ENCODE peak calls at places on chromosome 1, in seven cellular contexts. J is neural progenitor cell, K is MM.1S, D is OCI-LY7, O is hepatocyte, Q is GM23248, N is GM23338. P is an unnamed sample.

GRCh38 chr1:233730380-233730779 is 116.5 kb downstream of the KCNK1 start:
- DNase-seq in K (no peak), J (no peak), O (no peak), N (no peak), D (no peak), Q (no peak), P (no peak)

GRCh38 chr1:112689842-112690237 is 15.4 kb downstream of the MOV10 start:
- DNase-seq in Q (no peak), J (no peak), O (no peak), K (no peak), D (no peak), N (no peak), P (no peak)

GRCh38 chr1:197041486-197042353 is 25.3 kb downstream of the F13B start:
- DNase-seq in Q (no peak), J (no peak), D (no peak), N (no peak), K (peak), O (no peak), P (no peak)

GRCh38 chr1:204087893-204088528 is 15.1 kb downstream of the SOX13 start:
- DNase-seq in K (no peak), D (no peak), J (no peak), Q (peak), N (no peak), O (no peak), P (no peak)

GRCh38 chr1:19313636-19313959 is 1.5 kb downstream of the SLC66A1 start:
- DNase-seq in J (no peak), Q (peak), K (no peak), N (no peak), D (no peak), O (no peak), P (no peak)

GRCh38 chr1:28668191-28668955 is at the start of gene GMEB1:
- DNase-seq in J (peak), Q (peak), D (peak), N (peak), O (peak), K (peak), P (peak)

GRCh38 chr1:116809181-116809508 is 54.9 kb downstream of the CD2 start:
- DNase-seq in Q (no peak), J (no peak), D (no peak), N (no peak), K (no peak), O (no peak), P (no peak)

GRCh38 chr1:111821121-111821745 is 65.5 kb downstream of the DDX20 start:
- DNase-seq in N (no peak), O (no peak), K (no peak), J (no peak), Q (no peak), D (no peak), P (no peak)

GRCh38 chr1:22739648-22740385 is 29.2 kb downstream of the EPHB2 start:
- DNase-seq in J (no peak), D (no peak), O (peak), N (no peak), Q (peak), K (no peak), P (no peak)

GRCh38 chr1:50633465-50633864 is 210.2 kb upstream of the DMRTA2 start:
- DNase-seq in D (no peak), Q (no peak), O (peak), K (no peak), N (peak), J (peak), P (no peak)

GRCh38 chr1:228175316-228176023 is 9.9 kb downstream of the IBA57 start:
- DNase-seq in Q (no peak), J (no peak), K (no peak), O (no peak), N (no peak), D (no peak), P (no peak)

GRCh38 chr1:94105501-94105952 is 15.4 kb downstream of the ABCA4 start:
- DNase-seq in Q (no peak), D (no peak), N (peak), K (no peak), J (peak), O (no peak), P (no peak)

GRCh38 chr1:19661721-19662228 is 2.9 kb upstream of the HTR6 start:
- DNase-seq in K (peak), Q (peak), J (no peak), N (peak), D (peak), O (peak), P (peak)

GRCh38 chr1:146032613-146033219 is 11.2 kb upstream of the HJV start:
- DNase-seq in J (peak), D (peak), O (peak), N (peak), K (peak), Q (peak), P (peak)

GRCh38 chr1:172393354-172393753 is 27.1 kb upstream of the C1orf105 start:
- DNase-seq in O (no peak), D (peak), Q (no peak), N (no peak), K (no peak), J (no peak), P (no peak)

GRCh38 chr1:52141513-52142219 is at the start of gene ZFYVE9:
- DNase-seq in J (peak), K (peak), Q (peak), O (peak), N (peak), D (peak), P (no peak)

GRCh38 chr1:245256528-245256927 is 101.7 kb downstream of the KIF26B start:
- DNase-seq in D (no peak), Q (no peak), J (peak), O (no peak), K (no peak), N (peak), P (no peak)

GRCh38 chr1:28893403-28894102 is 20.8 kb upstream of the EPB41 start:
- DNase-seq in J (peak), Q (peak), O (no peak), N (peak), D (peak), K (no peak), P (no peak)

GRCh38 chr1:11569551-11569950 is 84.7 kb downstream of the FBXO2 start:
- DNase-seq in K (no peak), D (no peak), Q (no peak), O (no peak), N (no peak), J (no peak), P (no peak)

GRCh38 chr1:3453891-3454810 is at the start of gene ARHGEF16:
- DNase-seq in O (peak), N (peak), Q (peak), D (no peak), K (peak), J (peak), P (peak)

GRCh38 chr1:16396591-16396990 is 29.5 kb downstream of the SZRD1 start:
- DNase-seq in N (no peak), J (no peak), D (no peak), Q (peak), O (peak), K (no peak), P (no peak)

GRCh38 chr1:36941579-36941978 is 92.7 kb downstream of the GRIK3 start:
- DNase-seq in J (peak), D (peak), Q (no peak), K (no peak), N (no peak), O (no peak), P (no peak)

GRCh38 chr1:192516776-192517297 is 58.7 kb upstream of the RGS1 start:
- DNase-seq in D (peak), O (no peak), K (peak), J (peak), Q (no peak), N (no peak), P (no peak)

GRCh38 chr1:237562247-237562823 is 328.4 kb downstream of the ZP4 start:
- DNase-seq in N (peak), Q (peak), J (peak), K (peak), O (peak), D (peak), P (no peak)

GRCh38 chr1:201023517-201023902 is at the start of gene KIF21B:
- DNase-seq in O (peak), D (peak), N (peak), K (peak), Q (peak), J (peak), P (no peak)

GRCh38 chr1:58881471-58881994 is 97.7 kb upstream of the JUN start:
- DNase-seq in O (peak), J (no peak), K (no peak), Q (peak), N (no peak), D (no peak), P (peak)

GRCh38 chr1:66300986-66301451 is 232.9 kb upstream of the SGIP1 start:
- DNase-seq in O (no peak), Q (peak), K (peak), J (no peak), N (no peak), D (no peak), P (no peak)

GRCh38 chr1:230950404-230950803 is 28.3 kb downstream of the TTC13 start:
- DNase-seq in N (no peak), K (no peak), J (no peak), D (no peak), O (no peak), Q (no peak), P (no peak)

GRCh38 chr1:175471039-175471800 is 272.2 kb downstream of the TNR start:
- DNase-seq in O (peak), N (no peak), D (no peak), Q (peak), J (no peak), K (no peak), P (no peak)

GRCh38 chr1:16046865-16047264 is 3.3 kb downstream of the CLCNKB start:
- DNase-seq in K (no peak), J (peak), D (no peak), Q (peak), O (peak), N (no peak), P (no peak)

GRCh38 chr1:95793893-95794292 is 559.9 kb downstream of the RWDD3 start:
- DNase-seq in K (no peak), N (peak), D (no peak), O (peak), J (peak), Q (peak), P (no peak)

GRCh38 chr1:85898861-85899260 is 190.6 kb upstream of the ZNHIT6 start:
- DNase-seq in Q (peak), D (no peak), J (no peak), K (no peak), N (no peak), O (no peak), P (no peak)

GRCh38 chr1:169108897-169109560 is 2.5 kb downstream of the ATP1B1 start:
- DNase-seq in K (no peak), O (peak), D (peak), Q (no peak), N (peak), J (peak), P (no peak)

GRCh38 chr1:39178541-39179431 is 25.7 kb upstream of the MACF1 start:
- DNase-seq in J (peak), K (no peak), N (no peak), Q (peak), D (no peak), O (peak), P (peak)

GRCh38 chr1:156796340-156797097 is 20.1 kb downstream of the SH2D2A start:
- DNase-seq in K (no peak), D (no peak), N (no peak), O (no peak), Q (no peak), J (no peak), P (no peak)

GRCh38 chr1:6907201-6907600 is 121.9 kb downstream of the CAMTA1 start:
- DNase-seq in O (no peak), N (no peak), Q (no peak), K (no peak), J (no peak), D (no peak), P (no peak)

GRCh38 chr1:6909401-6909800 is 124.1 kb downstream of the CAMTA1 start:
- DNase-seq in K (no peak), N (no peak), Q (no peak), O (no peak), D (no peak), J (no peak), P (no peak)

GRCh38 chr1:6906783-6907182 is 121.5 kb downstream of the CAMTA1 start:
- DNase-seq in K (no peak), J (peak), D (no peak), N (peak), Q (no peak), O (no peak), P (no peak)

GRCh38 chr1:6909857-6910256 is 124.6 kb downstream of the CAMTA1 start:
- DNase-seq in J (no peak), K (no peak), N (no peak), O (no peak), D (no peak), Q (no peak), P (no peak)

DNA sequence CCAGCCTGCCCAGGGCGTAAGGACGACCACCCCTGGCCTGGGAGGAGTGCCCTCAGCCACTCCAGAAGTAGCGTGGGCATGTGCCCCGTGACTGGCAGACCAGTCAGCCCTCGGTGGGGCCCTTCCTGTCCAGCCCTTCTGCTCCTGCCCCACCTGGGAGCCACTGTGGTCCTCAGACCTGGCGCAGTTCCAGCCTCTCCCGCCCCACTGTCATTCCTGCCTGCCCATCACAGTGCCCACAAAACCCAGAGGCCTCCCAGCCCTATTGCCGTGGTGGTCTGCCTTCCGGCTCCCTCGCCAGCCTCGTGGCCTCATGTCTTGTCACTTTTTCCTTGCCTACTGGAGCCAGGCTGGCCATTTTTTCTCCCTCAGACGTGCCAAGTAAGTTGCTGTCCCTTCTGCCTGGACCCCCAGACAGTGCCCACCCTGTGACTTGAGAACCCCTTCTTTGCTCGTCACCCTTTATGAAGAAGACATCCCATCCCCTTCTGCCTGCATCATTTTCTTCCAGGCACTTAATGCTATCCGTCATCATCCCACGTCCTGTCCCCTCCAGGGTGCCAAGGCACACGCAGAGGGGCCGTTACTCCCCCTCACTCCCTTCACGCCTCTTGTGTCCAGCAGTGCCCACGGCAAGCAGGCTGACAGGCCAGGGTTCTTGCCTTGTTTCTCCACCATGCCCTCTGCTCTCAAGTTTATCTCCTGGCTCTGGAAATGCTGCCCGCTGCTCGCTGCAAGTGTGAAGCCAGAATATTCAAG is 122.6 kb downstream of the CAMTA1 start:
- DNase-seq in O (no peak), D (no peak), K (no peak), N (no peak), J (no peak), Q (no peak), P (no peak)
- TF ChIP-seq EZH2phosphoT487 in O (no peak), D (no peak), K (no peak), N (no peak), J (no peak), Q (no peak), P (no peak)

GRCh38 chr1:46530791-46531409 is 20.5 kb downstream of the KNCN start:
- DNase-seq in N (peak), D (no peak), O (peak), J (peak), K (no peak), Q (peak), P (no peak)

GRCh38 chr1:46532095-46532494 is 19.4 kb downstream of the KNCN start:
- DNase-seq in Q (no peak), D (no peak), J (no peak), K (no peak), O (no peak), N (no peak), P (no peak)

GRCh38 chr1:46530311-46530710 is 21.1 kb downstream of the KNCN start:
- DNase-seq in Q (no peak), D (no peak), K (no peak), O (no peak), J (no peak), N (no peak), P (no peak)

GRCh38 chr1:46533179-46533864 is 18.1 kb downstream of the KNCN start:
- DNase-seq in O (peak), N (peak), K (no peak), D (no peak), J (peak), Q (peak), P (no peak)

DNA sequence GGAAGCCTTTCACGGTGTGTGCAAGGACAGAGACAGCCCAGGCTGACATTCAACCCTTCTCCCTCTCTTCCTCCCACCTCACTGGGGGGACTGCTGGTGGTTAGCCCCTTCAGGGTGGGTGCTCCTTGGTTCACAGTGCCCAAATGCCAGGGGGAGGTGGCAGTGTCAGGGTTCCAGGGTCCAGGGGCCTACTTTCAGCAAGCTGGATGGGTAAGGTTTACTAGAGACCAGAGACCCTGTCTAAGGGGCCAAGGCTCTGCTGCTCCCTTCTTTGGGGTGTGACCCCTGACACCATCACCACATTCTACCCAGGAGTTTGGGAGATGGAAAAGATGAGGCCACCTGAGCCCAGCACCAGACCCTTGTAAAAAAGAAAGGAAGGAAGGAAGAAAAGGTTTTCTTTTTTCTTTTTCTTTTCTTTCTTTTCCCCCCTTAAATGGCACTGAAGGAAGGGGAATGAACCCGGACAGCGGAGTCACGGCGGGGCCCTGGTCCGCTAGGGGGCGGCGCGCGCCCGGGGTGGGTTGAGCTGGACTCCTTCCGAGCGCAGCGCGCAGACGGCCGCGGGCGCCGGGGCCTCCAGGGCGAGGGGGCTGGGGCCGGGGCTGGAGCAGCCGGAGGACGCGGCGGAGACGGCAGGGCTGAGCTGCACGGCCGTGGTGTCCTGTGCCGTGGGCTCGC is 18.8 kb downstream of the KNCN start:
- DNase-seq in N (peak), Q (peak), J (peak), D (peak), O (peak), K (peak), P (no peak)
- TF ChIP-seq EZH2phosphoT487 in N (no peak), Q (no peak), J (peak), D (no peak), O (no peak), K (no peak), P (no peak)

GRCh38 chr1:1623181-1623630 is 7.9 kb downstream of the MIB2 start:
- DNase-seq in N (no peak), O (no peak), J (no peak), K (no peak), D (no peak), Q (no peak), P (no peak)
- TF ChIP-seq EZH2phosphoT487 in N (no peak), O (no peak), J (no peak), K (no peak), D (no peak), Q (no peak), P (no peak)

DNA sequence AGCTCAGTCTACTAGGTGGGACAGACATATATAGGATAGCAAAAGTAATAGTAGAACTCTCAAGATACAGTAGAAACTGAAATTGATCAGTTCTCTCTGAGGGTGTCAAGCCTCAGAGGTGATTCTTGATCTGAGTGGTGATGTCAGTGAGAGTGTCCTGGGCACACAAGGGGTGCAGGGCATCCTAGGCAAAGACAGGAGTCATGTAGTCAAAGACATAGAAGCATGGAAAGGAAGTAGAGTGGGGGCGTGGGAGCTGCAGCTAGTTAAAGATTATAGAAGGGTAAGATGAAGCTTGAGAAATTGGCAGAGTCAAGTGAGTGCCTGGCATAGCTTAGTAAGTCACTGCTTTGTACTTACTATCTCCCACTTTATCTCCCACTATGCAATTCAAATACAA is 22.8 kb downstream of the CDC7 start:
- DNase-seq in Q (peak), K (no peak), J (no peak), N (no peak), D (no peak), O (no peak), P (no peak)
- TF ChIP-seq EZH2phosphoT487 in Q (no peak), K (no peak), J (no peak), N (no peak), D (no peak), O (no peak), P (no peak)

GRCh38 chr1:60279798-60280197 is 206.2 kb upstream of the C1orf87 start:
- DNase-seq in N (no peak), Q (peak), J (no peak), D (no peak), K (no peak), O (no peak), P (no peak)

GRCh38 chr1:60280764-60281278 is 207.3 kb upstream of the C1orf87 start:
- DNase-seq in K (no peak), Q (no peak), N (no peak), J (peak), D (no peak), O (no peak), P (no peak)

GRCh38 chr1:60277269-60277668 is 203.7 kb upstream of the C1orf87 start:
- DNase-seq in N (no peak), J (no peak), K (no peak), O (no peak), Q (no peak), D (no peak), P (no peak)

GRCh38 chr1:60281360-60281932 is 207.9 kb upstream of the C1orf87 start:
- DNase-seq in J (peak), O (peak), Q (peak), D (peak), N (peak), K (peak), P (peak)

DNA sequence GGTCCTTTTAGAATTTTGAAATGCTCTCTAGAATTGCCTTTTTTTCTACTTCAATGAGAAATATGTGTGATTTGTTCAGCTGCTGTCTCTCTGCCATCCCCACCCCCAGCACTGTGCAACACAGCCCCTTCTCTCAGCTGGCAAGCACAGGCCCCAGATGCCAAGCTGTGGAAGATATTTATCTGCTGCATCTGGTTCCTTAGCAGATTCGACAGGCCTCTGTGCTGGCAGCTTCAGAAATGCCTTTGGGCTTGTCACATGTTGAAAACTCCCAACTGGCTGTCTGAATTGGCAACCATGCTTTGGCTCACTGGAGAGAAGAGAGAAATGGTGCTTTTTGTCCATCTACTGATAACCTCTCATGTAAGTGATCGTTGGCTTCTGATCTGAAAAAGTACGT is 206.7 kb upstream of the C1orf87 start:
- DNase-seq in Q (peak), J (no peak), K (no peak), N (no peak), O (no peak), D (no peak), P (no peak)
- TF ChIP-seq EZH2phosphoT487 in Q (no peak), J (no peak), K (no peak), N (no peak), O (no peak), D (no peak), P (no peak)

P was measured in HCT116.